ENCODE peak calls at places on chromosomes 11 and 22, in eight cellular contexts. One of them, this sample, is unnamed.
A peak's percentile ranks its signal among the peaks of the same experiment; 100 is the strongest.

GRCh38 chr11:68214173-68215086 is 1.3 kb upstream of the KMT5B start:
- DNase-seq in NCI-H1092: no peak
- DNase-seq in skeletal muscle cell: no peak
- DNase-seq in ELR: peak; percentile 17
- DNase-seq in H7: peak; percentile 69
- DNase-seq in stimulated activated naive CD8-positive, alpha-beta T cell treated with anti-CD3 and anti-CD28 coated beads, Interleukin-15, Interleukin-2, amounts not matched to agents 100 U/mL and 50 U/mL, for 24 hours: no peak
- DNase-seq in A673: no peak
- DNase-seq in RWPE1: no peak
- DNase-seq in this sample: no peak

GRCh38 chr11:8219257-8220021 is 44.2 kb downstream of the LMO1 start:
- DNase-seq in A673: peak; percentile 37
- DNase-seq in H7: peak; percentile 88
- DNase-seq in ELR: peak; percentile 66
- DNase-seq in stimulated activated naive CD8-positive, alpha-beta T cell treated with anti-CD3 and anti-CD28 coated beads, Interleukin-15, Interleukin-2, amounts not matched to agents 100 U/mL and 50 U/mL, for 24 hours: peak; percentile 37
- DNase-seq in RWPE1: peak; percentile 50
- DNase-seq in skeletal muscle cell: no peak
- DNase-seq in NCI-H1092: peak; percentile 46
- DNase-seq in this sample: peak; percentile 64

GRCh38 chr11:6320411-6321207 is at the start of gene CAVIN3:
- DNase-seq in H7: peak; percentile 83
- DNase-seq in A673: peak; percentile 67
- DNase-seq in NCI-H1092: no peak
- DNase-seq in ELR: peak; percentile 94
- DNase-seq in stimulated activated naive CD8-positive, alpha-beta T cell treated with anti-CD3 and anti-CD28 coated beads, Interleukin-15, Interleukin-2, amounts not matched to agents 100 U/mL and 50 U/mL, for 24 hours: peak; percentile 89
- DNase-seq in RWPE1: peak; percentile 71
- DNase-seq in skeletal muscle cell: peak; percentile 66
- DNase-seq in this sample: peak; percentile 77

GRCh38 chr22:39416319-39416718 is 16.7 kb downstream of the TAB1 start:
- DNase-seq in RWPE1: no peak
- DNase-seq in stimulated activated naive CD8-positive, alpha-beta T cell treated with anti-CD3 and anti-CD28 coated beads, Interleukin-15, Interleukin-2, amounts not matched to agents 100 U/mL and 50 U/mL, for 24 hours: no peak
- DNase-seq in H7: no peak
- DNase-seq in A673: no peak
- DNase-seq in NCI-H1092: no peak
- DNase-seq in ELR: no peak
- DNase-seq in skeletal muscle cell: no peak
- DNase-seq in this sample: no peak

GRCh38 chr11:130995266-130995665 is 79.0 kb upstream of the SNX19 start:
- DNase-seq in ELR: no peak
- DNase-seq in H7: no peak
- DNase-seq in skeletal muscle cell: no peak
- DNase-seq in stimulated activated naive CD8-positive, alpha-beta T cell treated with anti-CD3 and anti-CD28 coated beads, Interleukin-15, Interleukin-2, amounts not matched to agents 100 U/mL and 50 U/mL, for 24 hours: no peak
- DNase-seq in NCI-H1092: no peak
- DNase-seq in RWPE1: no peak
- DNase-seq in A673: no peak
- DNase-seq in this sample: no peak

GRCh38 chr11:36053314-36053713 is 109.5 kb downstream of the LDLRAD3 start:
- DNase-seq in ELR: no peak
- DNase-seq in NCI-H1092: no peak
- DNase-seq in RWPE1: no peak
- DNase-seq in H7: no peak
- DNase-seq in skeletal muscle cell: no peak
- DNase-seq in stimulated activated naive CD8-positive, alpha-beta T cell treated with anti-CD3 and anti-CD28 coated beads, Interleukin-15, Interleukin-2, amounts not matched to agents 100 U/mL and 50 U/mL, for 24 hours: no peak
- DNase-seq in A673: no peak
- DNase-seq in this sample: no peak

GRCh38 chr11:57424802-57425564 is 1.9 kb downstream of the SLC43A3 start:
- DNase-seq in skeletal muscle cell: peak; percentile 80
- DNase-seq in ELR: peak; percentile 95
- DNase-seq in NCI-H1092: no peak
- DNase-seq in A673: peak; percentile 96
- DNase-seq in H7: peak; percentile 41
- DNase-seq in RWPE1: no peak
- DNase-seq in stimulated activated naive CD8-positive, alpha-beta T cell treated with anti-CD3 and anti-CD28 coated beads, Interleukin-15, Interleukin-2, amounts not matched to agents 100 U/mL and 50 U/mL, for 24 hours: peak; percentile 87
- DNase-seq in this sample: peak; percentile 24

GRCh38 chr22:23237201-23237798 is 57.0 kb downstream of the BCR start:
- DNase-seq in H7: peak; percentile 74
- DNase-seq in stimulated activated naive CD8-positive, alpha-beta T cell treated with anti-CD3 and anti-CD28 coated beads, Interleukin-15, Interleukin-2, amounts not matched to agents 100 U/mL and 50 U/mL, for 24 hours: no peak
- DNase-seq in A673: peak; percentile 73
- DNase-seq in skeletal muscle cell: peak; percentile 78
- DNase-seq in ELR: no peak
- DNase-seq in NCI-H1092: peak; percentile 85
- DNase-seq in RWPE1: no peak
- DNase-seq in this sample: no peak

GRCh38 chr22:45628508-45628907 is 43.1 kb upstream of the ATXN10 start:
- DNase-seq in ELR: no peak
- DNase-seq in NCI-H1092: no peak
- DNase-seq in H7: peak; percentile 67
- DNase-seq in RWPE1: no peak
- DNase-seq in stimulated activated naive CD8-positive, alpha-beta T cell treated with anti-CD3 and anti-CD28 coated beads, Interleukin-15, Interleukin-2, amounts not matched to agents 100 U/mL and 50 U/mL, for 24 hours: no peak
- DNase-seq in A673: no peak
- DNase-seq in skeletal muscle cell: no peak
- DNase-seq in this sample: no peak

GRCh38 chr11:19812710-19813109 is 100.1 kb downstream of the NAV2 start:
- DNase-seq in NCI-H1092: no peak
- DNase-seq in A673: no peak
- DNase-seq in RWPE1: no peak
- DNase-seq in stimulated activated naive CD8-positive, alpha-beta T cell treated with anti-CD3 and anti-CD28 coated beads, Interleukin-15, Interleukin-2, amounts not matched to agents 100 U/mL and 50 U/mL, for 24 hours: no peak
- DNase-seq in H7: no peak
- DNase-seq in ELR: no peak
- DNase-seq in skeletal muscle cell: no peak
- DNase-seq in this sample: no peak

GRCh38 chr11:105100206-105100605 is 39.4 kb downstream of the CARD18 start:
- DNase-seq in skeletal muscle cell: no peak
- DNase-seq in ELR: peak; percentile 40
- DNase-seq in stimulated activated naive CD8-positive, alpha-beta T cell treated with anti-CD3 and anti-CD28 coated beads, Interleukin-15, Interleukin-2, amounts not matched to agents 100 U/mL and 50 U/mL, for 24 hours: no peak
- DNase-seq in A673: no peak
- DNase-seq in H7: no peak
- DNase-seq in NCI-H1092: no peak
- DNase-seq in RWPE1: no peak
- DNase-seq in this sample: no peak

GRCh38 chr11:112213753-112214152 is 12.5 kb upstream of the PTS start:
- DNase-seq in stimulated activated naive CD8-positive, alpha-beta T cell treated with anti-CD3 and anti-CD28 coated beads, Interleukin-15, Interleukin-2, amounts not matched to agents 100 U/mL and 50 U/mL, for 24 hours: no peak
- DNase-seq in NCI-H1092: no peak
- DNase-seq in A673: no peak
- DNase-seq in RWPE1: no peak
- DNase-seq in ELR: peak; percentile 12
- DNase-seq in skeletal muscle cell: no peak
- DNase-seq in H7: no peak
- DNase-seq in this sample: no peak

GRCh38 chr11:100863080-100863581 is 176.0 kb downstream of the ARHGAP42 start:
- DNase-seq in A673: peak; percentile 45
- DNase-seq in stimulated activated naive CD8-positive, alpha-beta T cell treated with anti-CD3 and anti-CD28 coated beads, Interleukin-15, Interleukin-2, amounts not matched to agents 100 U/mL and 50 U/mL, for 24 hours: no peak
- DNase-seq in ELR: no peak
- DNase-seq in RWPE1: no peak
- DNase-seq in NCI-H1092: no peak
- DNase-seq in skeletal muscle cell: peak; percentile 91
- DNase-seq in H7: no peak
- DNase-seq in this sample: no peak

GRCh38 chr11:3111919-3112690 is 53.0 kb downstream of the OSBPL5 start:
- DNase-seq in A673: no peak
- DNase-seq in ELR: no peak
- DNase-seq in NCI-H1092: no peak
- DNase-seq in skeletal muscle cell: peak; percentile 14
- DNase-seq in H7: no peak
- DNase-seq in stimulated activated naive CD8-positive, alpha-beta T cell treated with anti-CD3 and anti-CD28 coated beads, Interleukin-15, Interleukin-2, amounts not matched to agents 100 U/mL and 50 U/mL, for 24 hours: no peak
- DNase-seq in RWPE1: no peak
- DNase-seq in this sample: no peak

GRCh38 chr11:108775324-108775723 is 110.5 kb downstream of the DDX10 start:
- DNase-seq in NCI-H1092: no peak
- DNase-seq in H7: no peak
- DNase-seq in RWPE1: peak; percentile 3
- DNase-seq in skeletal muscle cell: no peak
- DNase-seq in stimulated activated naive CD8-positive, alpha-beta T cell treated with anti-CD3 and anti-CD28 coated beads, Interleukin-15, Interleukin-2, amounts not matched to agents 100 U/mL and 50 U/mL, for 24 hours: no peak
- DNase-seq in ELR: no peak
- DNase-seq in A673: no peak
- DNase-seq in this sample: no peak

GRCh38 chr11:117875397-117876048 is 935 bp downstream of the FXYD6 start:
- DNase-seq in ELR: no peak
- DNase-seq in stimulated activated naive CD8-positive, alpha-beta T cell treated with anti-CD3 and anti-CD28 coated beads, Interleukin-15, Interleukin-2, amounts not matched to agents 100 U/mL and 50 U/mL, for 24 hours: peak; percentile 26
- DNase-seq in NCI-H1092: peak; percentile 58
- DNase-seq in skeletal muscle cell: no peak
- DNase-seq in RWPE1: no peak
- DNase-seq in A673: no peak
- DNase-seq in H7: peak; percentile 72
- DNase-seq in this sample: no peak

GRCh38 chr11:64353101-64353738 is 5.7 kb upstream of the RPS6KA4 start:
- DNase-seq in ELR: no peak
- DNase-seq in skeletal muscle cell: no peak
- DNase-seq in NCI-H1092: peak; percentile 94
- DNase-seq in stimulated activated naive CD8-positive, alpha-beta T cell treated with anti-CD3 and anti-CD28 coated beads, Interleukin-15, Interleukin-2, amounts not matched to agents 100 U/mL and 50 U/mL, for 24 hours: no peak
- DNase-seq in H7: peak; percentile 60
- DNase-seq in A673: no peak
- DNase-seq in RWPE1: no peak
- DNase-seq in this sample: no peak

This sample was measured in Calu3.